ENCODE peak calls at places on chromosomes 11 and 22, in four cellular contexts. W, E, L and N are unnamed samples.

GRCh38 chr11:108975641-108976071 is 310.8 kb downstream of the DDX10 start:
- DNase-seq in W (no peak), E (no peak), L (no peak), N (no peak)

GRCh38 chr11:73693877-73694525 is 47.6 kb downstream of the PLEKHB1 start:
- DNase-seq in W (no peak), E (no peak), L (no peak), N (no peak)

GRCh38 chr22:21009638-21010425 is 5.1 kb upstream of the P2RX6 start:
- DNase-seq in W (peak), E (no peak), L (no peak), N (no peak)

GRCh38 chr11:64745219-64745522 is 1.2 kb upstream of the RASGRP2 start:
- DNase-seq in W (no peak), E (no peak), L (peak), N (peak)

GRCh38 chr11:74696932-74697687 is 34.1 kb downstream of the CHRDL2 start:
- DNase-seq in W (peak), E (peak), L (peak), N (peak)

GRCh38 chr11:133118563-133119303 is 413.6 kb downstream of the OPCML start:
- DNase-seq in W (no peak), E (no peak), L (no peak), N (no peak)

GRCh38 chr11:44564653-44565007 is 833 bp upstream of the CD82 start:
- DNase-seq in W (peak), E (no peak), L (peak), N (peak)

GRCh38 chr11:34773211-34773610 is 143.0 kb downstream of the APIP start:
- DNase-seq in W (no peak), E (no peak), L (no peak), N (no peak)

GRCh38 chr11:6531267-6531752 is 34.2 kb downstream of the DNHD1 start:
- DNase-seq in W (peak), E (no peak), L (no peak), N (no peak)

GRCh38 chr11:68667511-68668253 is 16.7 kb upstream of the GAL start:
- DNase-seq in W (no peak), E (no peak), L (peak), N (no peak)

GRCh38 chr11:78220218-78221157 is 31.8 kb downstream of the USP35 start:
- DNase-seq in W (no peak), E (no peak), L (peak), N (no peak)

GRCh38 chr11:43969543-43969942 is 27.1 kb downstream of the C11orf96 start:
- DNase-seq in W (peak), E (no peak), L (no peak), N (no peak)

DNA sequence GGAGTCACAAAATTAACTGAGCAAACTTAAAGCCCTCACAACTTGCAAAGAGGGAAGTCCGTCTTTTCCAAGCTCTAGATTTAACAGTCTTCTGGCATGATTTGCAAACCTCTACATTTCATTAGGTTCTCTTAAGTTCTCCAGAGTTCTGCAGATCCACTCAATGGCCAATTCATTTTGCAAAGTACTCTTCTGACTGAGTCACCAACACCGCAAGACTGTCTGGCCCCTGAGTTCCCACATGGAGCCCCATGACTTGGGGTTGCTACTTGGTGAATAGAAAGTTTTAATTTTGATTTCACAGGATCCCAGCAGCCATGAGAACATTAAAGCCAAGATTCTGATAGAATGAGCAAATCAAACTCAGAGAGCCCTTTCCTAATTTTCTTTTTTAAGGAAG is 134.5 kb downstream of the PLEKHA7 start:
- DNase-seq in W (peak), E (no peak), L (no peak), N (no peak)
- H3K27ac ChIP-seq in W (no peak), E (no peak), L (no peak), N (no peak)

GRCh38 chr22:17260950-17261349 is 41.7 kb upstream of the ADA2 start:
- DNase-seq in W (no peak), E (no peak), L (no peak), N (no peak)

GRCh38 chr22:17258015-17258827 is 39.0 kb upstream of the ADA2 start:
- DNase-seq in W (peak), E (peak), L (no peak), N (peak)

GRCh38 chr22:17257578-17257977 is 38.3 kb upstream of the ADA2 start:
- DNase-seq in W (no peak), E (no peak), L (no peak), N (peak)

GRCh38 chr22:17262976-17263375 is 43.7 kb upstream of the ADA2 start:
- DNase-seq in W (no peak), E (no peak), L (no peak), N (no peak)

DNA sequence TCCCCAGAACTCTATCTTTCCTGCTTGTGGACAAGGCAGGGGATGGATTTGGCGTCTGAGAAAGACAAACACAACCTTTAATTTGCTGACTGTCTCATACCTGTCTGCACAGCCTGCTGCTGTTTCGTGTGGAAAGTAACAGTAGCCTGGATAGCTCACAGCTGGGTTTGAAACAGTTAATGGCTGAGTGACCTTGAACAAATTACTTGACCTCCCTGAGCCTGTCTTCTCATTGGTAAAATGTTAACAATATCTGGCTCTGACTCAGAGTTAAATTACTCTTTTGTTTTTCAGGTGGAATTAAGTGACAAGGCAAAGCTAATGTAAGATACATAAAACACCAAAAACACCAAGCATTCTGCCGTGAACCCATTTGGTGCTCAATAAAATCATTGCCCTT is 41.1 kb upstream of the ADA2 start:
- DNase-seq in W (no peak), E (no peak), L (no peak), N (no peak)
- H3K27ac ChIP-seq in W (no peak), E (no peak), L (no peak), N (peak)

GRCh38 chr11:291281-292210 is 2.6 kb downstream of the PGGHG start:
- DNase-seq in W (no peak), E (peak), L (peak), N (no peak)
- H3K27ac ChIP-seq in W (no peak), E (no peak), L (no peak), N (no peak)

DNA sequence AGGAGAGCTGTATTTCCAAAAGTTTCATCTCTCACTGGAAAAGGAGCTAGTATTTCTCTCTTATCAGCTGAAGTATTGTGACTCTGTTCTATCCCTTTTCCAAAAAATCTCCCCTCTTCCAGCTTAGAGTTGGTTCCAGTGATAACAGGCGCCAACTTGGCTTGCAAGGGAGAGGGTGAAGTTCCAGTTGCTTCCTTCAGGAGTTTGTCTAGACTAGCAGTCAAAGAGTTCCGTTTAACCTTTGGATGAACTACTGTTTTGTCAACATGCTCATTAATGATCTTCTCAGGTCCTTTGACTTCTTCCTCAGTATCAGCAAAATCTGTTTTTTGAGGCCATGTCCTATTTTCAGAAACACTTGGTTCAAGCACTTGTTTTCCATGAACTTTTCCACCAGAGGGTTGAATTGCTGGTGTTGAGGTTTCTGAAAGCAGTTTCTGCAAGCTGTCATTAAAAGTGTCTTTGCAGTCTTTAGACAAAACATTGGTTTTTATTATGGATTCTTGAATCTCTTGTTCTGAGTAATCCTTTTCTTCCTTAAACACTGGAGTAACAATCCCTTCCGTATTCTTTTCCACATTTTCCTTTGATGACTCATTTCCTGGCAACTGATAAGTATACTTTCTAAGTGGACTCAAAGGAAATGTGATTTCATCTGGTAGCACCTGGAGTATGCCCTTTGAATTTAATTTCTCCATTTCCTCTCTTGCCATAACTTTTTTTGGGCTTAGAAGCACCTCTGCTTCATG is 39.7 kb upstream of the CCDC89 start:
- DNase-seq in W (peak), E (no peak), L (no peak), N (no peak)
- H3K27ac ChIP-seq in W (peak), E (no peak), L (no peak), N (no peak)

DNA sequence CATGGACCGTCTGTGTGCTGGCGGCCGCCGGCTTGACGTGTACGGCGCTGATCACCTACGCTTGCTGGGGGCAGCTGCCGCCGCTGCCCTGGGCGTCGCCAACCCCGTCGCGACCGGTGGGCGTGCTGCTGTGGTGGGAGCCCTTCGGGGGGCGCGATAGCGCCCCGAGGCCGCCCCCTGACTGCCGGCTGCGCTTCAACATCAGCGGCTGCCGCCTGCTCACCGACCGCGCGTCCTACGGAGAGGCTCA is 786 bp downstream of the FUT4 start:
- DNase-seq in W (no peak), E (no peak), L (no peak), N (no peak)
- H3K27ac ChIP-seq in W (peak), E (peak), L (peak), N (peak)

DNA sequence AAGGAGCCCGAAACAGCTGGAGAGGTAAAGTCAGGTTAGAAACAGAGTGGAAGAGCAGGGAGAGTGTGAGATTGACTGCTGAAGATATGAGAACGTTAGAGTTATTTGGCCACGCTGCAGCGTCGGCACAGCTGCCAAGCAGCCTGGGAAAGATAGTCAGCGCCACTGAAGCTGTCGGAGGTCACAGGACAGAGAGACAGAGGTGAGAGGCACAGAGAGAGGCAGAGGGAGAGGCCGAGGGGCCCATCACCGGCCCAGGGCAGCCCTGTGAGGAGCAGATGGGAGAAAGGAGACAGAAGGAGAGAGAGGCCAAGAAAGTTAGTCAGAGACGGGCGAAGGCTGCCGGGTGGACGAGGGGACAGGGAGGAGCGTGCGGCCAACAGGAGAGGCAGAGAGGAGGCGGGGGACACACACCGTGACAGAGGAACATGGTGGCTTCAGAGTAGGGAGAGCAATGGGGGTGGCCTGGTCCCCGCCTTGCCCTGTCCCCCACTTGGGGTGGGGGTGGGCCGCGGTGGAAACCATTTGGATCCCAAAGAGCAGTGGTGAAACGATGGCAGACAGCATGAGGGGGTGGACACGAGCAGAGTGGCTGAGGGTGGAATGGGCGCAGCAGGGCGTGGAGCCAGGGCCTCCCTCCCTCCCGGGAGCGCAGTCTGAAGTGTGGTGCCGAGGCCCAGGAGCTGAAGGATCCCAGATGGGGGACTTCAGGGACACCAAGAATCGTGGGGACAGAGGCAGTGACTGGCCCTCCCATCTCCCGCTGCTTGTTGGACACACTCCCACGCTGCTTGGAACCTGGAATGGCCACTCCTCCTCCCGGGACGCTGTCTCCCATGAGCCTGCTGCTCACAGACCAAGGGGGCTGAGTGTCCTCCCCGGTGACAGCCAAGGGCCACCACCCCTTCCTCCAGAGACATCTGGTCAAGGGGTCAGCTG is 26.6 kb downstream of the LRRC10B start:
- DNase-seq in W (no peak), E (no peak), L (no peak), N (no peak)
- H3K27ac ChIP-seq in W (no peak), E (no peak), L (no peak), N (no peak)

DNA sequence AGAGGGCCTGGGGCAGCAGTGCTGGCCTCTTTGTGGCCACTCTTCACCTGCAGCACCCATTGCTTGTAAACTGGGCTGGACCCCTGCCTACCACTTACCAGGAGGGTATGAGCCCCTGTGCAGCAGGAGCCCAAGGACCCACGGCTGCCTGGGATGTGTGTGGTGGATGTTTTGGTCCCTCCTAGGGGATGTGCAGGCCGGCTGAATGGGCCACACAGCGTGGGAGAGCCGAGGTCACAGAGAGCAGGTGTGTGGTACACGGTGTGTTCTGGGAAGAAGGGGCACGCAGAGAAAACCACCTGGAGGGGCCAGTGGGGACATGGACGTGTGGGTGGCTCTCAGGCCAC is 19.3 kb upstream of the GNB1L start:
- DNase-seq in W (no peak), E (peak), L (peak), N (no peak)
- H3K27ac ChIP-seq in W (no peak), E (no peak), L (no peak), N (no peak)

GRCh38 chr22:23274891-23275694 is 94.8 kb downstream of the BCR start:
- DNase-seq in W (no peak), E (no peak), L (no peak), N (no peak)

GRCh38 chr22:23277583-23278295 is 97.4 kb downstream of the BCR start:
- DNase-seq in W (no peak), E (no peak), L (no peak), N (no peak)

GRCh38 chr22:23275751-23276150 is 95.4 kb downstream of the BCR start:
- DNase-seq in W (no peak), E (no peak), L (no peak), N (no peak)

GRCh38 chr22:23278883-23279675 is 98.8 kb downstream of the BCR start:
- DNase-seq in W (peak), E (peak), L (no peak), N (no peak)

GRCh38 chr22:23276656-23277582 is 96.6 kb downstream of the BCR start:
- DNase-seq in W (no peak), E (no peak), L (no peak), N (no peak)
- H3K27ac ChIP-seq in W (no peak), E (no peak), L (peak), N (no peak)